ENCODE peak calls at places on chromosomes 3 and 15, in nine cellular contexts. O, M, W, E, S, T, B, L and P are unnamed samples.

GRCh38 chr3:98404010-98404409 is 13.5 kb downstream of the OR5K3 start:
- DNase-seq in E (no peak), O (no peak), S (no peak), M (no peak), T (no peak), L (no peak), B (no peak), W (no peak), P (no peak)

GRCh38 chr3:18725668-18726407 is 300.7 kb upstream of the SATB1 start:
- DNase-seq in W (no peak), B (no peak), E (no peak), O (peak; percentile 21), S (no peak), L (peak; percentile 58), M (no peak), T (no peak), P (no peak)

GRCh38 chr3:50520849-50521248 is 17.4 kb upstream of the CACNA2D2 start:
- DNase-seq in S (no peak), M (no peak), T (no peak), L (no peak), W (no peak), O (no peak), E (no peak), B (no peak), P (no peak)

GRCh38 chr15:51024735-51025453 is 69.8 kb downstream of the TNFAIP8L3 start:
- DNase-seq in T (no peak), O (no peak), S (no peak), B (peak; percentile 19), E (no peak), L (no peak), M (no peak), W (no peak), P (no peak)

GRCh38 chr3:62316525-62316924 is 56.8 kb downstream of the FEZF2 start:
- DNase-seq in L (no peak), M (no peak), B (no peak), T (no peak), E (no peak), S (no peak), W (no peak), O (no peak), P (no peak)

GRCh38 chr15:63019539-63020109 is 22.9 kb upstream of the TPM1 start:
- DNase-seq in T (peak; percentile 91), B (peak; percentile 95), M (peak; percentile 83), W (no peak), O (no peak), L (no peak), S (no peak), E (peak; percentile 82), P (peak; percentile 84)

GRCh38 chr15:58081446-58081845 is 15.9 kb upstream of the ALDH1A2 start:
- DNase-seq in W (no peak), T (no peak), M (peak; percentile 34), S (no peak), O (no peak), B (peak; percentile 51), L (no peak), E (no peak), P (no peak)

GRCh38 chr3:133880287-133880686 is 15.4 kb downstream of the RAB6B start:
- DNase-seq in T (no peak), M (no peak), B (no peak), E (no peak), W (no peak), L (no peak), O (no peak), S (peak; percentile 8), P (no peak)

GRCh38 chr15:49751191-49751590 is 130.3 kb downstream of the DTWD1 start:
- DNase-seq in S (no peak), W (no peak), M (no peak), E (no peak), O (no peak), T (no peak), B (no peak), L (no peak), P (no peak)

GRCh38 chr15:40486066-40486770 is 15.4 kb downstream of the CHST14 start:
- DNase-seq in S (no peak), E (no peak), O (no peak), W (no peak), M (no peak), T (no peak), B (no peak), L (no peak), P (no peak)

GRCh38 chr15:100686725-100687488 is 84.5 kb downstream of the ASB7 start:
- DNase-seq in M (peak; percentile 74), T (no peak), E (no peak), W (no peak), S (no peak), B (peak; percentile 93), L (no peak), O (no peak), P (no peak)

GRCh38 chr3:23669541-23670255 is 136.1 kb upstream of the UBE2E1 start:
- DNase-seq in M (no peak), B (no peak), W (no peak), O (no peak), T (no peak), S (no peak), L (no peak), E (no peak), P (no peak)

GRCh38 chr3:133931084-133931483 is 35.4 kb upstream of the RAB6B start:
- DNase-seq in O (no peak), B (no peak), M (no peak), S (no peak), W (no peak), E (no peak), T (no peak), L (no peak), P (no peak)

GRCh38 chr3:13715167-13715954 is 164.5 kb downstream of the WNT7A start:
- DNase-seq in L (no peak), T (no peak), W (no peak), O (no peak), E (no peak), B (no peak), M (no peak), S (no peak), P (no peak)

GRCh38 chr3:184240384-184241140 is 8.2 kb downstream of the ALG3 start:
- DNase-seq in O (no peak), W (no peak), M (peak; percentile 28), L (peak; percentile 40), S (no peak), B (peak; percentile 39), E (peak; percentile 39), T (no peak), P (no peak)

GRCh38 chr15:39434751-39435238 is 146.1 kb upstream of the THBS1 start:
- DNase-seq in O (no peak), S (no peak), L (no peak), T (no peak), M (no peak), E (no peak), W (no peak), B (no peak), P (no peak)

GRCh38 chr3:12294885-12295580 is 6.2 kb downstream of the PPARG start:
- DNase-seq in L (no peak), E (peak; percentile 80), T (peak; percentile 82), O (no peak), M (peak; percentile 70), B (peak; percentile 90), S (no peak), W (no peak), P (peak; percentile 93)

GRCh38 chr3:158847466-158847849 is 45.6 kb downstream of the MFSD1 start:
- DNase-seq in T (no peak), M (peak; percentile 45), B (peak; percentile 18), L (no peak), W (no peak), O (no peak), S (no peak), E (no peak), P (no peak)

GRCh38 chr3:154730221-154730620 is 300.2 kb upstream of the GPR149 start:
- DNase-seq in E (no peak), T (no peak), W (no peak), L (no peak), O (no peak), M (no peak), B (peak; percentile 6), S (no peak), P (no peak)

GRCh38 chr15:90232941-90233700 is 620 bp downstream of the CIB1 start:
- DNase-seq in O (peak; percentile 50), T (no peak), B (peak; percentile 50), L (peak; percentile 59), W (peak; percentile 49), S (peak; percentile 69), E (peak; percentile 31), M (peak; percentile 56), P (peak; percentile 53)

GRCh38 chr3:32703491-32703968 is 18.5 kb downstream of the CNOT10 start:
- DNase-seq in S (no peak), L (no peak), W (no peak), T (no peak), E (no peak), O (no peak), M (no peak), B (peak; percentile 18), P (no peak)

GRCh38 chr3:143167956-143168355 is 48.4 kb downstream of the CHST2 start:
- DNase-seq in W (no peak), T (no peak), L (no peak), O (no peak), M (peak; percentile 9), S (no peak), B (peak; percentile 85), E (peak; percentile 22), P (no peak)

GRCh38 chr15:99212401-99212800 is 37.0 kb downstream of the TTC23 start:
- DNase-seq in T (peak; percentile 32), E (peak; percentile 39), M (peak; percentile 77), O (no peak), B (peak; percentile 60), S (no peak), W (no peak), L (no peak), P (no peak)

GRCh38 chr3:197471221-197472010 is 84.4 kb downstream of the BDH1 start:
- DNase-seq in M (no peak), W (no peak), B (no peak), E (no peak), O (no peak), L (no peak), S (no peak), T (no peak), P (no peak)

GRCh38 chr3:134527037-134527436 is 41.2 kb downstream of the CEP63 start:
- DNase-seq in W (no peak), T (no peak), S (peak; percentile 2), M (peak; percentile 19), B (peak; percentile 10), L (no peak), E (no peak), O (no peak), P (no peak)

GRCh38 chr3:144097144-144097543 is 125.5 kb downstream of the DIPK2A start:
- DNase-seq in L (no peak), E (no peak), O (no peak), S (no peak), B (no peak), T (no peak), W (no peak), M (no peak), P (no peak)

GRCh38 chr15:95556866-95557225 is 773.7 kb upstream of the NR2F2 start:
- DNase-seq in M (peak; percentile 25), E (no peak), T (peak; percentile 32), O (no peak), B (peak; percentile 77), W (no peak), S (no peak), L (no peak), P (no peak)

GRCh38 chr3:46235425-46235824 is 6.8 kb upstream of the CCR3 start:
- DNase-seq in O (no peak), L (no peak), E (no peak), S (no peak), B (no peak), W (no peak), M (no peak), T (no peak), P (no peak)

GRCh38 chr3:184338538-184338945 is 1.1 kb downstream of the FAM131A start:
- DNase-seq in T (no peak), M (no peak), W (peak; percentile 88), L (no peak), O (no peak), E (no peak), S (no peak), B (peak; percentile 91), P (no peak)

GRCh38 chr3:132641837-132642538 is 17.6 kb downstream of the ACAD11 start:
- DNase-seq in S (no peak), T (no peak), E (peak; percentile 60), L (no peak), B (peak; percentile 78), M (peak; percentile 60), W (peak; percentile 27), O (no peak), P (no peak)

GRCh38 chr15:34609658-34610057 is 26.2 kb upstream of the GOLGA8B start:
- DNase-seq in O (no peak), S (no peak), E (no peak), W (no peak), T (no peak), L (peak; percentile 26), M (no peak), B (no peak), P (no peak)